ENCODE peak calls at places on chromosomes 5 and 9, in eight cellular contexts. W is astrocyte of the spinal cord, N is psoas muscle, X is GM04503, H is cardiac fibroblast, F is left colon, S is HepG2, P is PC-3. Q is an unnamed sample.

GRCh38 chr9:94108584-94108983 is 24.3 kb downstream of the PTPDC1 start:
- DNase-seq in W (peak), N (peak), X (no peak), H (peak), F (no peak), S (no peak), P (no peak), Q (no peak)

GRCh38 chr5:82570-82969 is 9.4 kb upstream of the PLEKHG4B start:
- DNase-seq in W (no peak), N (no peak), X (no peak), H (no peak), F (no peak), S (no peak), P (no peak), Q (no peak)

GRCh38 chr9:85738509-85738908 is 3.2 kb downstream of the AGTPBP1 start:
- DNase-seq in W (no peak), N (no peak), X (no peak), H (no peak), F (no peak), S (no peak), P (no peak), Q (no peak)

GRCh38 chr5:1936413-1936812 is 53.7 kb upstream of the IRX4 start:
- DNase-seq in W (no peak), N (no peak), X (no peak), H (no peak), F (no peak), S (no peak), P (peak), Q (no peak)

GRCh38 chr5:136729901-136730355 is 364.6 kb upstream of the TRPC7 start:
- DNase-seq in W (peak), N (no peak), X (peak), H (peak), F (no peak), S (no peak), P (peak), Q (no peak)

GRCh38 chr5:74903165-74903787 is 37.1 kb upstream of the FAM169A start:
- DNase-seq in W (no peak), N (no peak), X (no peak), H (no peak), F (peak), S (peak), P (peak), Q (no peak)

GRCh38 chr5:1106385-1107166 is 5.3 kb downstream of the SLC12A7 start:
- DNase-seq in W (no peak), N (no peak), X (no peak), H (no peak), F (no peak), S (peak), P (no peak), Q (no peak)

GRCh38 chr5:69083412-69083811 is 10.4 kb upstream of the SLC30A5 start:
- DNase-seq in W (no peak), N (no peak), X (no peak), H (peak), F (peak), S (peak), P (peak), Q (no peak)

GRCh38 chr5:167723254-167723871 is 568.1 kb upstream of the WWC1 start:
- DNase-seq in W (peak), N (peak), X (peak), H (peak), F (peak), S (peak), P (peak), Q (peak)

GRCh38 chr9:69324549-69325401 is at the start of gene ENTREP1:
- DNase-seq in W (peak), N (peak), X (no peak), H (peak), F (peak), S (no peak), P (peak), Q (no peak)

GRCh38 chr9:125894566-125894965 is 147.4 kb downstream of the PBX3 start:
- DNase-seq in W (no peak), N (no peak), X (no peak), H (no peak), F (no peak), S (no peak), P (peak), Q (no peak)

GRCh38 chr5:91219803-91220371 is 163.2 kb downstream of the ARRDC3 start:
- DNase-seq in W (peak), N (no peak), X (no peak), H (peak), F (no peak), S (no peak), P (peak), Q (no peak)

GRCh38 chr9:129619787-129620668 is 873 bp downstream of the C9orf50 start:
- DNase-seq in W (no peak), N (no peak), X (no peak), H (no peak), F (no peak), S (no peak), P (no peak), Q (no peak)

GRCh38 chr9:133603165-133603927 is 5.8 kb downstream of the FAM163B start:
- DNase-seq in W (no peak), N (no peak), X (no peak), H (no peak), F (no peak), S (no peak), P (no peak), Q (no peak)

GRCh38 chr5:159073030-159073429 is 26.7 kb downstream of the EBF1 start:
- DNase-seq in W (no peak), N (no peak), X (no peak), H (no peak), F (no peak), S (no peak), P (no peak), Q (no peak)

GRCh38 chr9:76431601-76432000 is 27.4 kb upstream of the GCNT1 start:
- DNase-seq in W (no peak), N (no peak), X (no peak), H (no peak), F (no peak), S (no peak), P (no peak), Q (no peak)

GRCh38 chr9:99818439-99818992 is 3.2 kb upstream of the NR4A3 start:
- DNase-seq in W (no peak), N (no peak), X (no peak), H (no peak), F (no peak), S (no peak), P (no peak), Q (no peak)

GRCh38 chr5:116859666-116860320 is 285.2 kb upstream of the SEMA6A start:
- DNase-seq in W (no peak), N (no peak), X (no peak), H (no peak), F (no peak), S (peak), P (no peak), Q (no peak)

GRCh38 chr9:110180713-110181434 is 27.1 kb downstream of the C9orf152 start:
- DNase-seq in W (peak), N (peak), X (peak), H (peak), F (no peak), S (peak), P (peak), Q (no peak)

GRCh38 chr9:27749838-27750237 is 176.6 kb upstream of the C9orf72 start:
- DNase-seq in W (no peak), N (no peak), X (no peak), H (no peak), F (no peak), S (no peak), P (no peak), Q (no peak)

GRCh38 chr9:115411516-115411915 is 293.6 kb upstream of the TNC start:
- DNase-seq in W (peak), N (no peak), X (no peak), H (no peak), F (no peak), S (no peak), P (no peak), Q (no peak)

GRCh38 chr9:114302727-114303126 is 20.2 kb upstream of the ORM1 start:
- DNase-seq in W (no peak), N (no peak), X (no peak), H (no peak), F (peak), S (no peak), P (no peak), Q (no peak)

GRCh38 chr9:106785200-106785599 is 77.8 kb upstream of the ZNF462 start:
- DNase-seq in W (no peak), N (no peak), X (no peak), H (no peak), F (no peak), S (no peak), P (no peak), Q (no peak)

GRCh38 chr5:99060306-99061261 is 131.8 kb upstream of the CHD1 start:
- DNase-seq in W (peak), N (peak), X (no peak), H (peak), F (peak), S (peak), P (peak), Q (peak)

GRCh38 chr9:137395666-137396010 is 27.3 kb downstream of the EXD3 start:
- DNase-seq in W (no peak), N (no peak), X (no peak), H (no peak), F (no peak), S (no peak), P (no peak), Q (no peak)

GRCh38 chr5:123134653-123135181 is 45.7 kb downstream of the PRDM6 start:
- DNase-seq in W (no peak), N (no peak), X (no peak), H (no peak), F (no peak), S (no peak), P (no peak), Q (no peak)

GRCh38 chr9:130984476-130984875 is 24.5 kb upstream of the LAMC3 start:
- DNase-seq in W (no peak), N (no peak), X (no peak), H (no peak), F (no peak), S (no peak), P (no peak), Q (no peak)

GRCh38 chr5:133225671-133226152 is 173.9 kb downstream of the HSPA4 start:
- DNase-seq in W (peak), N (peak), X (no peak), H (no peak), F (peak), S (no peak), P (peak), Q (no peak)

GRCh38 chr5:121182788-121183490 is 668.7 kb upstream of the FTMT start:
- DNase-seq in W (no peak), N (no peak), X (no peak), H (no peak), F (no peak), S (no peak), P (peak), Q (no peak)